ENCODE peak calls at places on chromosomes 16 and 17, in six cellular contexts. R is upper lobe of left lung; H is left lung; D is cardiac muscle cell; Z is CD8-positive, alpha-beta T cell; L is Caco-2. J is an unnamed sample.

GRCh38 chr16:819336-819735 is 18.8 kb upstream of the GNG13 start:
- DNase-seq in R (no peak), H (no peak), D (no peak), Z (peak; percentile 49), L (no peak), J (no peak)

GRCh38 chr16:27599606-27600005 is 49.7 kb downstream of the KATNIP start:
- DNase-seq in R (peak; percentile 20), H (no peak), D (no peak), Z (no peak), L (no peak), J (no peak)

GRCh38 chr17:63983326-63983725 is 10.6 kb upstream of the SCN4A start:
- DNase-seq in R (no peak), H (no peak), D (no peak), Z (no peak), L (no peak), J (no peak)

GRCh38 chr16:81035398-81035974 is at the start of gene ATMIN:
- DNase-seq in R (peak; percentile 98), H (peak; percentile 97), D (peak; percentile 90), Z (peak; percentile 85), L (peak; percentile 95), J (peak; percentile 90)

GRCh38 chr17:81323411-81323868 is 28.3 kb upstream of the SLC38A10 start:
- DNase-seq in R (peak; percentile 62), H (no peak), D (no peak), Z (no peak), L (no peak), J (no peak)

GRCh38 chr17:71360301-71360700 is 760.5 kb upstream of the SOX9 start:
- DNase-seq in R (no peak), H (no peak), D (no peak), Z (no peak), L (no peak), J (no peak)

GRCh38 chr16:68234188-68235104 is 1.5 kb downstream of the ESRP2 start:
- DNase-seq in R (peak; percentile 40), H (peak; percentile 91), D (no peak), Z (no peak), L (peak; percentile 96), J (peak; percentile 94)

GRCh38 chr17:77140878-77141767 is at the start of gene SEC14L1:
- DNase-seq in R (peak; percentile 88), H (peak; percentile 84), D (peak; percentile 33), Z (peak; percentile 41), L (peak; percentile 61), J (peak; percentile 65)

GRCh38 chr17:73250851-73251640 is 10.6 kb downstream of the CPSF4L start:
- DNase-seq in R (no peak), H (no peak), D (no peak), Z (no peak), L (no peak), J (no peak)

GRCh38 chr16:85296859-85297698 is 184.8 kb upstream of the CIBAR2 start:
- DNase-seq in R (no peak), H (no peak), D (peak; percentile 28), Z (peak; percentile 53), L (peak; percentile 76), J (peak; percentile 65)

GRCh38 chr16:49704586-49705155 is 151.2 kb downstream of the ZNF423 start:
- DNase-seq in R (no peak), H (no peak), D (no peak), Z (no peak), L (no peak), J (no peak)

GRCh38 chr17:76267051-76267576 is 2.0 kb downstream of the UBALD2 start:
- DNase-seq in R (no peak), H (no peak), D (no peak), Z (no peak), L (no peak), J (no peak)

GRCh38 chr16:68737046-68737729 is at the start of gene CDH1:
- DNase-seq in R (peak; percentile 94), H (peak; percentile 92), D (no peak), Z (peak; percentile 49), L (peak; percentile 99), J (peak; percentile 94)

GRCh38 chr17:80104321-80104955 is 3.1 kb downstream of the GAA start:
- DNase-seq in R (no peak), H (peak; percentile 79), D (peak; percentile 52), Z (no peak), L (no peak), J (peak; percentile 47)

GRCh38 chr17:2383628-2384167 is 17.2 kb downstream of the MNT start:
- DNase-seq in R (no peak), H (no peak), D (no peak), Z (no peak), L (no peak), J (no peak)

GRCh38 chr16:70576431-70577255 is 53.0 kb downstream of the SF3B3 start:
- DNase-seq in R (no peak), H (no peak), D (peak; percentile 85), Z (no peak), L (peak; percentile 51), J (no peak)

GRCh38 chr16:16857603-16858283 is 478.8 kb downstream of the NPIPA7 start:
- DNase-seq in R (no peak), H (no peak), D (no peak), Z (no peak), L (no peak), J (no peak)

GRCh38 chr17:20094777-20095176 is 85.6 kb downstream of the SPECC1 start:
- DNase-seq in R (no peak), H (no peak), D (no peak), Z (no peak), L (no peak), J (no peak)

GRCh38 chr17:40727447-40728231 is 24.1 kb upstream of the KRT24 start:
- DNase-seq in R (no peak), H (no peak), D (peak; percentile 22), Z (no peak), L (no peak), J (no peak)

GRCh38 chr16:83994087-83994486 is 26.0 kb downstream of the NECAB2 start:
- DNase-seq in R (no peak), H (peak; percentile 68), D (peak; percentile 95), Z (no peak), L (peak; percentile 36), J (peak; percentile 62)

GRCh38 chr17:69533481-69534234 is 119.2 kb downstream of the MAP2K6 start:
- DNase-seq in R (no peak), H (no peak), D (no peak), Z (no peak), L (no peak), J (no peak)

GRCh38 chr16:10741844-10742243 is 1.8 kb upstream of the NUBP1 start:
- DNase-seq in R (no peak), H (no peak), D (peak; percentile 30), Z (no peak), L (no peak), J (no peak)

GRCh38 chr17:68642118-68642412 is 40.9 kb upstream of the FAM20A start:
- DNase-seq in R (no peak), H (no peak), D (no peak), Z (no peak), L (no peak), J (no peak)

GRCh38 chr16:4212934-4213296 is 29.0 kb downstream of the SRL start:
- DNase-seq in R (no peak), H (no peak), D (peak; percentile 34), Z (no peak), L (no peak), J (no peak)

GRCh38 chr17:59840329-59840907 is 52.3 kb downstream of the TUBD1 start:
- DNase-seq in R (no peak), H (no peak), D (peak; percentile 71), Z (no peak), L (no peak), J (no peak)

GRCh38 chr17:81270279-81270678 is 24.8 kb downstream of the SLC38A10 start:
- DNase-seq in R (no peak), H (peak; percentile 31), D (no peak), Z (no peak), L (no peak), J (no peak)

GRCh38 chr17:75689441-75689873 is 22.3 kb downstream of the SAP30BP start:
- DNase-seq in R (no peak), H (no peak), D (no peak), Z (peak; percentile 44), L (no peak), J (no peak)

GRCh38 chr16:65392831-65393565 is 271.1 kb upstream of the CDH11 start:
- DNase-seq in R (no peak), H (no peak), D (no peak), Z (no peak), L (no peak), J (peak; percentile 44)

GRCh38 chr16:19900590-19900989 is 15.9 kb upstream of the GPRC5B start:
- DNase-seq in R (no peak), H (no peak), D (no peak), Z (no peak), L (no peak), J (no peak)

GRCh38 chr17:7292729-7293128 is 1.7 kb downstream of the YBX2 start:
- DNase-seq in R (no peak), H (no peak), D (peak; percentile 48), Z (no peak), L (no peak), J (no peak)

GRCh38 chr16:67992661-67993206 is 6.5 kb downstream of the DPEP2 start:
- DNase-seq in R (no peak), H (no peak), D (no peak), Z (no peak), L (no peak), J (no peak)

GRCh38 chr16:2194852-2195315 is 1.5 kb downstream of the CASKIN1 start:
- DNase-seq in R (no peak), H (no peak), D (peak; percentile 48), Z (peak; percentile 56), L (peak; percentile 70), J (no peak)

DNA sequence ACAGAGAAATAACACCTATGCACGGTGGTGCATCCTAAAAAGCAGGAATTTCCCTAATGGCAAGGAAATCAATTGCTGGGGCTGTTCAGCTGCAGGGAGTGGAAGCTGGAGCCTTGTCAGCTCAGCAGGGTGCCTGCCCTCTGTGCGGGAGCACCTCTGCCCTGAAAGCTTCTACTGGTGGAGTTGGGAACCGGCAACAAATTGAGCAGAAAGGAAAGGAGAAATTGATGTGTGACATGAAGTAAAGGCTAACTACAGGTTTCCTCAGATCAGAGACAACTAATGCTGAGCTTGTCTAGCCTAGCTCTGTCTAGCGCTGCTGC is 48.2 kb upstream of the SREBF1 start:
- DNase-seq in R (no peak), H (no peak), D (no peak), Z (no peak), L (no peak), J (no peak)
- H3K36me3 ChIP-seq in R (no peaks in the 10 kb centered on the region), H (peaks cover 53% of the 10 kb centered on the region), D (no peaks in the 10 kb centered on the region), Z (peaks cover 31% of the 10 kb centered on the region), L (no peaks in the 10 kb centered on the region), J (peaks cover 67% of the 10 kb centered on the region)

GRCh38 chr17:27233059-27233458 is 60.9 kb upstream of the WSB1 start:
- DNase-seq in R (no peak), H (no peak), D (no peak), Z (no peak), L (no peak), J (no peak)
- H3K9me3 ChIP-seq in R (no peaks in the 10 kb centered on the region), H (no peaks in the 10 kb centered on the region), D (no peaks in the 10 kb centered on the region), Z (no peaks in the 10 kb centered on the region), L (no peaks in the 10 kb centered on the region), J (no peaks in the 10 kb centered on the region)

GRCh38 chr17:74354561-74354960 is 7.1 kb downstream of the BTBD17 start:
- DNase-seq in R (peak; percentile 44), H (no peak), D (no peak), Z (no peak), L (no peak), J (no peak)
- H3K27me3 ChIP-seq in R (peaks cover 11% of the 10 kb centered on the region), H (peaks cover 69% of the 10 kb centered on the region), D (peaks cover 85% of the 10 kb centered on the region), Z (peaks cover 13% of the 10 kb centered on the region), L (no peaks in the 10 kb centered on the region), J (peaks cover 96% of the 10 kb centered on the region)

DNA sequence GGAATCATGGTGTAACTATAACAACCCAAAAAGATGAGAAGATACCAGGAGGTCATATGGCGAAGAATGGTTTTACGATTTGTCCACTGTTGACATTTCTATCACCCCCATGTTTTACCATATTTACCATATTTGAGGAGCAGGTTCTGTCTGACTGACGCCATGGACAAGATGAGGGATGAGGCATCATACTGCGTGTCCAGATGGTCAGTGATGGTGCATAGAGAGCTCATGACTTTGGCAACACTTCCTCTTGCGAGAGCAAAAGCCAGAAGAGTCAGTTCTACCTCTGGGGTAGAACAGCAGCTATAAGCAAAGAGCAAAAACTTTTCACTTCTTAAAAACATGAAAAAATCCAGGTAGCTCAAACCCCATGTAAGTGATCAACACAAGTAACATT is 38.3 kb downstream of the ZZEF1 start:
- DNase-seq in R (no peak), H (no peak), D (no peak), Z (no peak), L (no peak), J (no peak)
- H3K36me3 ChIP-seq in R (peaks cover 19% of the 10 kb centered on the region), H (peaks cover 97% of the 10 kb centered on the region), D (peaks cover 55% of the 10 kb centered on the region), Z (peaks cover 56% of the 10 kb centered on the region), L (no peaks in the 10 kb centered on the region), J (peaks cover 100% of the 10 kb centered on the region)